ENCODE peak calls at places on chromosome 19, in six cellular contexts. One of them, this sample, is unnamed.

GRCh38 chr19:30666301-30666803 is 294.2 kb downstream of the ZNF536 start:
- DNase-seq in breast epithelium: no peak
- DNase-seq in A549: peak
- DNase-seq in body of pancreas: peak
- DNase-seq in GM12865: peak
- DNase-seq in mammary epithelial cell: peak
- DNase-seq in this sample: no peak

GRCh38 chr19:51511353-51511752 is 9.8 kb upstream of the SIGLEC12 start:
- DNase-seq in breast epithelium: no peak
- DNase-seq in A549: peak
- DNase-seq in body of pancreas: no peak
- DNase-seq in GM12865: peak
- DNase-seq in mammary epithelial cell: no peak
- DNase-seq in this sample: no peak

GRCh38 chr19:14434543-14435319 is 1.6 kb downstream of the PKN1 start:
- DNase-seq in breast epithelium: peak
- DNase-seq in A549: peak
- DNase-seq in body of pancreas: peak
- DNase-seq in GM12865: no peak
- DNase-seq in mammary epithelial cell: peak
- DNase-seq in this sample: no peak

GRCh38 chr19:36213793-36214387 is 575 bp downstream of the ZNF565 start:
- DNase-seq in breast epithelium: no peak
- DNase-seq in A549: no peak
- DNase-seq in body of pancreas: peak
- DNase-seq in GM12865: no peak
- DNase-seq in mammary epithelial cell: no peak
- DNase-seq in this sample: peak

GRCh38 chr19:55672418-55672817 is 2.6 kb upstream of the EPN1 start:
- DNase-seq in breast epithelium: no peak
- DNase-seq in A549: no peak
- DNase-seq in body of pancreas: no peak
- DNase-seq in GM12865: no peak
- DNase-seq in mammary epithelial cell: no peak
- DNase-seq in this sample: no peak

GRCh38 chr19:35350591-35350990 is 2.9 kb downstream of the FFAR1 start:
- DNase-seq in breast epithelium: no peak
- DNase-seq in A549: no peak
- DNase-seq in body of pancreas: peak
- DNase-seq in GM12865: peak
- DNase-seq in mammary epithelial cell: no peak
- DNase-seq in this sample: peak

GRCh38 chr19:19379527-19379926 is 25.9 kb upstream of the GATAD2A start:
- DNase-seq in breast epithelium: no peak
- DNase-seq in A549: no peak
- DNase-seq in body of pancreas: no peak
- DNase-seq in GM12865: no peak
- DNase-seq in mammary epithelial cell: no peak
- DNase-seq in this sample: no peak

GRCh38 chr19:35011091-35011689 is 11.1 kb downstream of the GRAMD1A start:
- DNase-seq in breast epithelium: no peak
- DNase-seq in A549: no peak
- DNase-seq in body of pancreas: no peak
- DNase-seq in GM12865: no peak
- DNase-seq in mammary epithelial cell: no peak
- DNase-seq in this sample: no peak

GRCh38 chr19:16782719-16783118 is 46.5 kb upstream of the SIN3B start:
- DNase-seq in breast epithelium: no peak
- DNase-seq in A549: no peak
- DNase-seq in body of pancreas: no peak
- DNase-seq in GM12865: no peak
- DNase-seq in mammary epithelial cell: no peak
- DNase-seq in this sample: no peak

GRCh38 chr19:41851456-41851855 is 6.6 kb downstream of the DMRTC2 start:
- DNase-seq in breast epithelium: no peak
- DNase-seq in A549: no peak
- DNase-seq in body of pancreas: no peak
- DNase-seq in GM12865: no peak
- DNase-seq in mammary epithelial cell: no peak
- DNase-seq in this sample: no peak

GRCh38 chr19:18507021-18507726 is 14.7 kb downstream of the ELL start:
- DNase-seq in breast epithelium: no peak
- DNase-seq in A549: no peak
- DNase-seq in body of pancreas: peak
- DNase-seq in GM12865: no peak
- DNase-seq in mammary epithelial cell: no peak
- DNase-seq in this sample: no peak

GRCh38 chr19:17296278-17296677 is 6.9 kb downstream of the ABHD8 start:
- DNase-seq in breast epithelium: no peak
- DNase-seq in A549: peak
- DNase-seq in body of pancreas: no peak
- DNase-seq in GM12865: no peak
- DNase-seq in mammary epithelial cell: peak
- DNase-seq in this sample: no peak

GRCh38 chr19:281992-282391 is 9.2 kb downstream of the PLPP2 start:
- DNase-seq in breast epithelium: no peak
- DNase-seq in A549: no peak
- DNase-seq in body of pancreas: no peak
- DNase-seq in GM12865: no peak
- DNase-seq in mammary epithelial cell: no peak
- DNase-seq in this sample: no peak

GRCh38 chr19:55986487-55986886 is at the start of gene NLRP5:
- DNase-seq in breast epithelium: no peak
- DNase-seq in A549: no peak
- DNase-seq in body of pancreas: peak
- DNase-seq in GM12865: no peak
- DNase-seq in mammary epithelial cell: no peak
- DNase-seq in this sample: no peak

GRCh38 chr19:39372047-39372802 is 18.7 kb downstream of the PAF1 start:
- DNase-seq in breast epithelium: peak
- DNase-seq in A549: no peak
- DNase-seq in body of pancreas: peak
- DNase-seq in GM12865: no peak
- DNase-seq in mammary epithelial cell: peak
- DNase-seq in this sample: peak

GRCh38 chr19:36163813-36164212 is 11.6 kb upstream of the COX7A1 start:
- DNase-seq in breast epithelium: no peak
- DNase-seq in A549: no peak
- DNase-seq in body of pancreas: no peak
- DNase-seq in GM12865: no peak
- DNase-seq in mammary epithelial cell: no peak
- DNase-seq in this sample: no peak

GRCh38 chr19:46842791-46843190 is 7.9 kb downstream of the AP2S1 start:
- DNase-seq in breast epithelium: no peak
- DNase-seq in A549: no peak
- DNase-seq in body of pancreas: no peak
- DNase-seq in GM12865: no peak
- DNase-seq in mammary epithelial cell: no peak
- DNase-seq in this sample: no peak

GRCh38 chr19:30225615-30226463 is 146.3 kb upstream of the ZNF536 start:
- DNase-seq in breast epithelium: no peak
- DNase-seq in A549: no peak
- DNase-seq in body of pancreas: no peak
- DNase-seq in GM12865: no peak
- DNase-seq in mammary epithelial cell: no peak
- DNase-seq in this sample: no peak

GRCh38 chr19:42846597-42846996 is 32.9 kb downstream of the PSG1 start:
- DNase-seq in breast epithelium: no peak
- DNase-seq in A549: no peak
- DNase-seq in body of pancreas: no peak
- DNase-seq in GM12865: no peak
- DNase-seq in mammary epithelial cell: no peak
- DNase-seq in this sample: no peak

GRCh38 chr19:55546822-55547614 is 1.7 kb upstream of the SBK3 start:
- DNase-seq in breast epithelium: peak
- DNase-seq in A549: peak
- DNase-seq in body of pancreas: peak
- DNase-seq in GM12865: no peak
- DNase-seq in mammary epithelial cell: peak
- DNase-seq in this sample: peak

GRCh38 chr19:1905863-1906375 is 720 bp downstream of the ADAT3 start:
- DNase-seq in breast epithelium: no peak
- DNase-seq in A549: no peak
- DNase-seq in body of pancreas: no peak
- DNase-seq in GM12865: no peak
- DNase-seq in mammary epithelial cell: no peak
- DNase-seq in this sample: no peak

GRCh38 chr19:3006075-3006767 is 22.9 kb downstream of the TLE2 start:
- DNase-seq in breast epithelium: no peak
- DNase-seq in A549: peak
- DNase-seq in body of pancreas: peak
- DNase-seq in GM12865: peak
- DNase-seq in mammary epithelial cell: no peak
- DNase-seq in this sample: no peak

GRCh38 chr19:2629491-2630351 is 72.8 kb downstream of the GNG7 start:
- DNase-seq in breast epithelium: no peak
- DNase-seq in A549: no peak
- DNase-seq in body of pancreas: no peak
- DNase-seq in GM12865: no peak
- DNase-seq in mammary epithelial cell: no peak
- DNase-seq in this sample: no peak

GRCh38 chr19:10092648-10093294 is 6.7 kb downstream of the SHFL start:
- DNase-seq in breast epithelium: no peak
- DNase-seq in A549: no peak
- DNase-seq in body of pancreas: no peak
- DNase-seq in GM12865: no peak
- DNase-seq in mammary epithelial cell: no peak
- DNase-seq in this sample: no peak

GRCh38 chr19:10093295-10094186 is 7.4 kb downstream of the SHFL start:
- DNase-seq in breast epithelium: no peak
- DNase-seq in A549: no peak
- DNase-seq in body of pancreas: no peak
- DNase-seq in GM12865: no peak
- DNase-seq in mammary epithelial cell: no peak
- DNase-seq in this sample: no peak

GRCh38 chr19:10095948-10096614 is 6.4 kb downstream of the ANGPTL6 start:
- DNase-seq in breast epithelium: peak
- DNase-seq in A549: peak
- DNase-seq in body of pancreas: peak
- DNase-seq in GM12865: peak
- DNase-seq in mammary epithelial cell: peak
- DNase-seq in this sample: peak

GRCh38 chr19:10096615-10096963 is 5.9 kb downstream of the ANGPTL6 start:
- DNase-seq in breast epithelium: no peak
- DNase-seq in A549: no peak
- DNase-seq in body of pancreas: no peak
- DNase-seq in GM12865: no peak
- DNase-seq in mammary epithelial cell: no peak
- DNase-seq in this sample: no peak

DNA sequence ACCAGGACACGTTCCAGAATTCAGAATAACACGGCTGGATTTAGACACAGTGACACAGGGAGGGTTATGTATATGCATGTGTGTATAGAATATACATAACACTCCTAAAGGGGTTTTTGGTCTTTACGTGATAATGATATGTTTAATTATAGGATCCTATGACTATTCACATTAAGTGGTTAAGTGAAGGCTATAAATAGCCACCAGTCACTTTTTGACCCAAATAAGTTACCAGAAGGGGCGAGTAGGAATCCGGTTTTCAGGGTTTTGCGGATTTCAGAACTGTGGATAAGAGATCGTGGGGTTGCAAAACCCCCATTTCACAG is 6.9 kb downstream of the ANGPTL6 start:
- DNase-seq in breast epithelium: no peak
- DNase-seq in A549: no peak
- DNase-seq in body of pancreas: no peak
- DNase-seq in GM12865: no peak
- DNase-seq in mammary epithelial cell: no peak
- DNase-seq in this sample: no peak
- H3K4me3 ChIP-seq in breast epithelium: no peak
- H3K4me3 ChIP-seq in A549: peak
- H3K4me3 ChIP-seq in body of pancreas: no peak
- H3K4me3 ChIP-seq in GM12865: peak
- H3K4me3 ChIP-seq in mammary epithelial cell: peak
- H3K4me3 ChIP-seq in this sample: peak

DNA sequence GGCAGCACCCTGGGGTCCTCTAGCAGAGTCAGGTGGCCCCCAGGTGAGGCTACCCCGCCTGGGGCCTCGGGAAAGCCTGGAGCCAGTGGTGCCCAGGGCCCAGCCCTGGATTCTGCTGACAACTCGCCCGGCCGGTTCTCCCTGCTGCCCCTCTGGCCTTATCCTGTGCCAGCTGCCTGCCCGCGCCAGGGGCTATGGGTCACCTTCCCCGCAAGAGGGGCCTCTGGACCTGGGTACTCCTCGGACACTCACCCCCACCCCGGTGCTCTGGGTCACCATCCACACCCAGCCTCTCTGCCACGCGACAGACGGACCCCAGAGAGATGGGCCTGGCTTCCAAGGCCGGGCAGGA is 24.0 kb downstream of the ZBTB7A start:
- DNase-seq in breast epithelium: peak
- DNase-seq in A549: no peak
- DNase-seq in body of pancreas: peak
- DNase-seq in GM12865: no peak
- DNase-seq in mammary epithelial cell: no peak
- DNase-seq in this sample: no peak
- H3K4me3 ChIP-seq in breast epithelium: no peak
- H3K4me3 ChIP-seq in A549: no peak
- H3K4me3 ChIP-seq in body of pancreas: no peak
- H3K4me3 ChIP-seq in GM12865: no peak
- H3K4me3 ChIP-seq in mammary epithelial cell: no peak
- H3K4me3 ChIP-seq in this sample: no peak

DNA sequence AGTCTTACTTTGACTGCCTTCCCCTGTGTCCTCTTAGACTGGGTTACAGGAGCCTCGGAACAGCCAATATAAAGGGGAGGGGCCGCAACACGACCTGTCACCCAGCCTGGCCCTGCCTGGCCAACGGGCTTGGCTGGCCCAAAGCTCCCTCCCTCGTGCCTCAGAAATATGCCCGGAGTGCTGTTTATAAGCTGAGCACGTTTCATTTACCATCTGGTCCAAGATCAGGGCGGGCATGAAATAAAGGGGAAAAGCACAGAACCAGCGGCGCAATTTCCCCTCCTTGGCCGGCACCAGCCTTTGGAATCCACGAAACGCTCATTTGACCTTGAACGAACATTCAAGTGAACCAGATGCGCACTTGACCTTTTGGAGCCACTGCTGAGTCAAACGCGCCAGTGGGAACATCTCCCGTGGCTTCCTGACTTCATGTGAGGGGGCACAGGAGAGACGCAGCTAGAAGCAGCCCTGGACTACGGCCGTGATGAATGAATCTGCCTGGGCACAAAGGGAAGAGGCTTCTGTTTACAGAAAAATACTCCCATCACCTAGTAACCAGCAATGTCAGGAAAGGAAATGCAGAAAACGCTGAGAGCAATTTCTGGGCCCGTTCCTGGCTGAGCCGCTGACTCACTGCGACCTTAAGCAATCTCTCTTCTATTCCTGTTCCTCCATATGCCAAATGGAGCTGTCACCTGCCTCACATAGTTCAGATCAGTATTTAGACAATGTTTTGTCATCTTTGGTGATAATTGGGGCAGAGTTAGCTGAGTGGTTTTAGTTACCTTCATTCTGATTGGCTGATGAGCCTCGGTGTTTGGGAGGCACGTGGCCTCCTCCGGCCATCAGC is 53.3 kb downstream of the RFX2 start:
- DNase-seq in breast epithelium: peak
- DNase-seq in A549: peak
- DNase-seq in body of pancreas: peak
- DNase-seq in GM12865: no peak
- DNase-seq in mammary epithelial cell: peak
- DNase-seq in this sample: peak
- H3K4me3 ChIP-seq in breast epithelium: peak
- H3K4me3 ChIP-seq in A549: no peak
- H3K4me3 ChIP-seq in body of pancreas: no peak
- H3K4me3 ChIP-seq in GM12865: no peak
- H3K4me3 ChIP-seq in mammary epithelial cell: peak
- H3K4me3 ChIP-seq in this sample: peak

GRCh38 chr19:44882063-44882462 is 9.0 kb upstream of the TOMM40 start:
- DNase-seq in breast epithelium: no peak
- DNase-seq in A549: no peak
- DNase-seq in body of pancreas: no peak
- DNase-seq in GM12865: no peak
- DNase-seq in mammary epithelial cell: no peak
- DNase-seq in this sample: no peak
- H3K4me3 ChIP-seq in breast epithelium: no peak
- H3K4me3 ChIP-seq in A549: no peak
- H3K4me3 ChIP-seq in body of pancreas: no peak
- H3K4me3 ChIP-seq in GM12865: no peak
- H3K4me3 ChIP-seq in mammary epithelial cell: no peak
- H3K4me3 ChIP-seq in this sample: no peak

This sample was measured in suprapubic skin.